ENCODE peak calls at places on chromosome 12, in seven cellular contexts. Z is Peyer's patch; W is C1 segment of cervical spinal cord; S is left lung; I is activated effector memory CD4-positive, alpha-beta T cell treated with Interleukin-2 at 50 U/mL for 16 hours; U is NCI-H2107; H is NCI-H1417. V is an unnamed sample.
A peak's percentile ranks its signal among the peaks of the same experiment; 100 is the strongest.

GRCh38 chr12:115752151-115752550 is 525.3 kb downstream of the MED13L start:
- DNase-seq in Z (no peak), W (no peak), S (no peak), I (no peak), U (no peak), H (no peak), V (no peak)

GRCh38 chr12:107385518-107385917 is 292.2 kb upstream of the CRY1 start:
- DNase-seq in Z (no peak), W (no peak), S (no peak), I (no peak), U (no peak), H (no peak), V (no peak)

GRCh38 chr12:27521066-27521465 is 2.9 kb upstream of the PPFIBP1 start:
- DNase-seq in Z (no peak), W (peak; percentile 18), S (no peak), I (no peak), U (no peak), H (no peak), V (no peak)

GRCh38 chr12:22118206-22118605 is 72.2 kb downstream of the CMAS start:
- DNase-seq in Z (no peak), W (no peak), S (no peak), I (no peak), U (no peak), H (no peak), V (no peak)

GRCh38 chr12:2845280-2845679 is 10.4 kb upstream of the NRIP2 start:
- DNase-seq in Z (no peak), W (no peak), S (no peak), I (no peak), U (no peak), H (no peak), V (no peak)

GRCh38 chr12:67111182-67111581 is 158.0 kb upstream of the CAND1 start:
- DNase-seq in Z (no peak), W (no peak), S (no peak), I (no peak), U (no peak), H (no peak), V (no peak)

GRCh38 chr12:9883175-9883574 is 1.9 kb downstream of the KLRF2 start:
- DNase-seq in Z (no peak), W (no peak), S (no peak), I (no peak), U (no peak), H (no peak), V (no peak)

GRCh38 chr12:9123741-9124140 is 8.0 kb upstream of the A2M start:
- DNase-seq in Z (no peak), W (no peak), S (no peak), I (no peak), U (no peak), H (no peak), V (no peak)

GRCh38 chr12:132856581-132856980 is 27.9 kb upstream of the GOLGA3 start:
- DNase-seq in Z (no peak), W (no peak), S (peak; percentile 47), I (no peak), U (no peak), H (no peak), V (no peak)

GRCh38 chr12:22518998-22519397 is 25.3 kb downstream of the C2CD5 start:
- DNase-seq in Z (no peak), W (no peak), S (peak; percentile 17), I (no peak), U (no peak), H (no peak), V (no peak)

GRCh38 chr12:89760783-89761182 is 52.1 kb upstream of the ATP2B1 start:
- DNase-seq in Z (no peak), W (no peak), S (no peak), I (no peak), U (no peak), H (no peak), V (no peak)

GRCh38 chr12:76820888-76821482 is 57.1 kb downstream of the ZDHHC17 start:
- DNase-seq in Z (no peak), W (no peak), S (no peak), I (no peak), U (no peak), H (peak; percentile 8), V (peak; percentile 28)

GRCh38 chr12:101925352-101925751 is 48.0 kb downstream of the DRAM1 start:
- DNase-seq in Z (no peak), W (no peak), S (no peak), I (no peak), U (no peak), H (no peak), V (peak; percentile 27)

GRCh38 chr12:113310489-113310888 is 24.4 kb downstream of the SLC8B1 start:
- DNase-seq in Z (no peak), W (no peak), S (no peak), I (no peak), U (no peak), H (no peak), V (no peak)

GRCh38 chr12:53219116-53219955 is 12.3 kb upstream of the ITGB7 start:
- DNase-seq in Z (peak; percentile 64), W (no peak), S (no peak), I (peak; percentile 50), U (no peak), H (no peak), V (peak; percentile 55)

V was measured in colonic mucosa.